ENCODE peak calls at places on chromosomes 11 and 22, in four cellular contexts. S is hippocampal formation, M is activated T-helper 1 cell treated with Interleukin-2 at 50 U/mL for 16 hours, Z is Daoy. T is an unnamed sample.

GRCh38 chr11:88016392-88017020 is 158.7 kb downstream of the RAB38 start:
- DNase-seq in S (peak), M (peak), Z (peak), T (peak)

GRCh38 chr11:62801071-62801470 is 4.2 kb downstream of the NXF1 start:
- DNase-seq in Z (no peak), M (no peak), S (no peak), T (no peak)

GRCh38 chr11:33724644-33725035 is 11.6 kb downstream of the CD59 start:
- DNase-seq in Z (no peak), M (no peak), S (peak), T (no peak)

GRCh38 chr22:30308518-30309230 is 18.1 kb downstream of the TBC1D10A start:
- DNase-seq in M (no peak), Z (peak), S (no peak), T (no peak)

GRCh38 chr11:120304526-120304925 is 20.6 kb upstream of the TLCD5 start:
- DNase-seq in S (no peak), Z (peak), M (no peak), T (peak)

GRCh38 chr22:16559056-16559955 is 33.3 kb downstream of the CCT8L2 start:
- DNase-seq in Z (no peak), S (no peak), M (no peak), T (no peak)

GRCh38 chr11:6489338-6489737 is 7.7 kb upstream of the DNHD1 start:
- DNase-seq in S (no peak), M (no peak), Z (no peak), T (peak)

GRCh38 chr11:88338223-88338661 is 706 bp upstream of the CTSC start:
- DNase-seq in Z (peak), S (peak), M (peak), T (peak)

GRCh38 chr11:39459606-39460005 is 1999.8 kb downstream of the LRRC4C start:
- DNase-seq in S (no peak), M (no peak), Z (no peak), T (no peak)

GRCh38 chr11:68212421-68213134 is 518 bp downstream of the KMT5B start:
- DNase-seq in M (peak), S (peak), Z (peak), T (peak)

GRCh38 chr11:117498791-117499190 is 171.1 kb downstream of the CEP164 start:
- DNase-seq in S (no peak), Z (no peak), M (no peak), T (peak)

GRCh38 chr11:134528453-134528852 is 116.4 kb upstream of the B3GAT1 start:
- DNase-seq in M (no peak), Z (no peak), S (no peak), T (no peak)

GRCh38 chr11:2591805-2592204 is 108.0 kb downstream of the KCNQ1OT1 start:
- DNase-seq in S (no peak), Z (no peak), M (no peak), T (no peak)

GRCh38 chr11:69362315-69362714 is 68.4 kb downstream of the MYEOV start:
- DNase-seq in Z (no peak), S (no peak), M (no peak), T (no peak)

GRCh38 chr11:64787526-64788320 is 9.4 kb upstream of the SF1 start:
- DNase-seq in Z (peak), M (peak), S (no peak), T (peak)

GRCh38 chr11:104876838-104877500 is 21.3 kb downstream of the CASP12 start:
- DNase-seq in Z (no peak), M (no peak), S (no peak), T (no peak)

GRCh38 chr22:37907036-37907954 is 1.2 kb downstream of the MICALL1 start:
- DNase-seq in S (no peak), M (no peak), Z (peak), T (no peak)

GRCh38 chr11:19890308-19890707 is 177.7 kb downstream of the NAV2 start:
- DNase-seq in S (no peak), Z (peak), M (no peak), T (no peak)

GRCh38 chr11:120167659-120168058 is 29.7 kb upstream of the TRIM29 start:
- DNase-seq in M (no peak), Z (no peak), S (no peak), T (no peak)

T was measured in DMS53.